ENCODE peak calls at places on chromosome 2, in ten cellular contexts. O is pancreas, U is body of pancreas, P is AG10803, L is ovary, E is NB4, G is SK-N-SH, N is fibroblast of mammary gland, S is cardiac fibroblast, B is mammary epithelial cell. T is an unnamed sample.

GRCh38 chr2:19787134-19787533 is 114.6 kb downstream of the TTC32 start:
- DNase-seq in O (no peak), U (no peak), P (no peak), L (no peak), E (no peak), G (no peak), N (no peak), S (no peak), B (no peak), T (no peak)

GRCh38 chr2:76268928-76269327 is 558.2 kb upstream of the GCFC2 start:
- DNase-seq in O (peak; percentile 54), U (peak; percentile 52), P (no peak), L (no peak), E (no peak), G (peak; percentile 25), N (peak; percentile 14), S (peak; percentile 3), B (no peak), T (peak; percentile 21)

GRCh38 chr2:72916743-72917137 is 579 bp upstream of the EMX1 start:
- DNase-seq in O (no peak), U (no peak), P (no peak), L (no peak), E (no peak), G (peak; percentile 46), N (no peak), S (no peak), B (no peak), T (no peak)

GRCh38 chr2:171344182-171344581 is 89.6 kb downstream of the METTL8 start:
- DNase-seq in O (no peak), U (no peak), P (no peak), L (no peak), E (no peak), G (no peak), N (no peak), S (no peak), B (no peak), T (no peak)

GRCh38 chr2:205885492-205886099 is 200.4 kb downstream of the INO80D start:
- DNase-seq in O (peak; percentile 91), U (peak; percentile 88), P (peak; percentile 76), L (peak; percentile 95), E (peak; percentile 80), G (peak; percentile 50), N (peak; percentile 78), S (peak; percentile 80), B (peak; percentile 65), T (peak; percentile 84)

GRCh38 chr2:138497294-138497693 is 4.3 kb upstream of the SPOPL start:
- DNase-seq in O (no peak), U (no peak), P (no peak), L (no peak), E (no peak), G (no peak), N (no peak), S (no peak), B (no peak), T (no peak)

GRCh38 chr2:21044694-21045371 is 960 bp upstream of the APOB start:
- DNase-seq in O (no peak), U (no peak), P (no peak), L (no peak), E (peak; percentile 8), G (no peak), N (no peak), S (no peak), B (no peak), T (no peak)

GRCh38 chr2:133755515-133756311 is 187.4 kb upstream of the NCKAP5 start:
- DNase-seq in O (no peak), U (no peak), P (peak; percentile 97), L (no peak), E (no peak), G (no peak), N (peak; percentile 38), S (peak; percentile 98), B (no peak), T (peak; percentile 95)

GRCh38 chr2:218814540-218815243 is 16.9 kb downstream of the PRKAG3 start:
- DNase-seq in O (no peak), U (no peak), P (no peak), L (no peak), E (no peak), G (no peak), N (no peak), S (no peak), B (no peak), T (no peak)

GRCh38 chr2:10792660-10793400 is 19.8 kb downstream of the PDIA6 start:
- DNase-seq in O (no peak), U (no peak), P (no peak), L (no peak), E (no peak), G (no peak), N (no peak), S (no peak), B (no peak), T (no peak)
- TF ChIP-seq CTCF in O (no peak), U (no peak), P (no peak), L (no peak), E (no peak), G (peak; percentile 27), N (no peak), S (no peak), B (no peak), T (no peak)

DNA sequence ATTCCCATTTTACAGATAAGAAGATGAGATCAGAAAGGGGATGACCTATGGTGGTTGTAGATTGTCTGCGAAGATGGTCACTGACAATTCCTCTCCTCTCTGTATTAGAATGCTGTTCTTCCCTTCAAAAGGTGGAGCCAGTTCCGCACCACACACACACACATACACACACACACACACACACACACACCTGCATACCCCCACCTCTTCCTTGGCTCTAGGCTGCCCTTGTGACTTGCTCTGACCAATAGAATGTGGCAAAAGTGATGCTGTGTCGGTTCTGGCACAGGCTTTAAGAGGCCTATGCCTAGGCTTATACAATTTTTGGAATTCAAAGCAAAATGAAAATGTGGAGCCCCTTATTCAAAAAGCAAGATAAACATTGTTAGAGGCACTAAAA is 88.0 kb downstream of the ZFP36L2 start:
- DNase-seq in O (no peak), U (no peak), P (no peak), L (peak; percentile 8), E (no peak), G (no peak), N (no peak), S (no peak), B (no peak), T (no peak)
- H3K4me3 ChIP-seq in O (no peak overlapping the region), U (no peak overlapping the region), P (no peak overlapping the region), L (no peak overlapping the region), E (no peak overlapping the region), G (no peak overlapping the region), N (no peak overlapping the region), S (no peak overlapping the region), B (no peak overlapping the region), T (no peak overlapping the region)

DNA sequence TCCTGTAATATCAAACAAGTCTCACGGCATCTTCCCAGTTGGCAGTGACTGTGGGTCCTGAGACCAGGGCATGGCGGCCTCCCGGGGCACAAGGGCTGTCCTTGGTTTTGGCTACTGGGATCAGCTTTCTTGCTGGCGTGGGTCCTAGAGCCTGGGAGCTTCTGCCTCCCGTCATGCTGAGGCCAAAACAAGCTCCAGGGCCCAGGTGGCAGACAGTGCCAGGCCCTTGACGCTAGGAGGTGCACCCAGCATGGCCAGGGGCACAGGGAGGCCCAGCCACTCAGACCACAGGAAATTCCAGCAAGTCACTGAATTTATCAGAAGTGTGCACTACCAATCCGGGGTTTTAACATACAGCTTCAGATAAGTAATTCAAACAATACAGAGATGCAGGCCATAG is 184.7 kb downstream of the EIPR1 start:
- DNase-seq in O (no peak), U (no peak), P (no peak), L (no peak), E (no peak), G (peak; percentile 67), N (no peak), S (peak; percentile 32), B (no peak), T (peak; percentile 27)
- TF ChIP-seq CTCF in O (no peak), U (no peak), P (no peak), L (no peak), E (no peak), G (no peak), N (no peak), S (no peak), B (no peak), T (no peak)

GRCh38 chr2:104872034-104872865 is 18.3 kb downstream of the POU3F3 start:
- DNase-seq in O (no peak), U (no peak), P (no peak), L (no peak), E (no peak), G (no peak), N (no peak), S (no peak), B (no peak), T (no peak)
- H3K4me3 ChIP-seq in O (peak overlapping the region; percentile 52), U (no peak overlapping the region), P (no peak overlapping the region), L (no peak overlapping the region), E (no peak overlapping the region), G (peak overlapping the region; percentile 64), N (peak overlapping the region; percentile 3), S (no peak overlapping the region), B (no peak overlapping the region), T (no peak overlapping the region)

GRCh38 chr2:11592671-11593574 is 59.1 kb downstream of the GREB1 start:
- DNase-seq in O (no peak), U (no peak), P (no peak), L (peak; percentile 47), E (no peak), G (no peak), N (no peak), S (no peak), B (no peak), T (no peak)

GRCh38 chr2:11596801-11597200 is 63.0 kb downstream of the GREB1 start:
- DNase-seq in O (no peak), U (no peak), P (no peak), L (peak; percentile 35), E (no peak), G (no peak), N (no peak), S (no peak), B (no peak), T (no peak)

GRCh38 chr2:11602563-11603182 is 67.3 kb downstream of the NTSR2 start:
- DNase-seq in O (no peak), U (no peak), P (no peak), L (no peak), E (no peak), G (no peak), N (no peak), S (no peak), B (no peak), T (no peak)

GRCh38 chr2:11597538-11598225 is 63.8 kb downstream of the GREB1 start:
- DNase-seq in O (no peak), U (no peak), P (no peak), L (peak; percentile 28), E (no peak), G (no peak), N (no peak), S (no peak), B (no peak), T (no peak)

DNA sequence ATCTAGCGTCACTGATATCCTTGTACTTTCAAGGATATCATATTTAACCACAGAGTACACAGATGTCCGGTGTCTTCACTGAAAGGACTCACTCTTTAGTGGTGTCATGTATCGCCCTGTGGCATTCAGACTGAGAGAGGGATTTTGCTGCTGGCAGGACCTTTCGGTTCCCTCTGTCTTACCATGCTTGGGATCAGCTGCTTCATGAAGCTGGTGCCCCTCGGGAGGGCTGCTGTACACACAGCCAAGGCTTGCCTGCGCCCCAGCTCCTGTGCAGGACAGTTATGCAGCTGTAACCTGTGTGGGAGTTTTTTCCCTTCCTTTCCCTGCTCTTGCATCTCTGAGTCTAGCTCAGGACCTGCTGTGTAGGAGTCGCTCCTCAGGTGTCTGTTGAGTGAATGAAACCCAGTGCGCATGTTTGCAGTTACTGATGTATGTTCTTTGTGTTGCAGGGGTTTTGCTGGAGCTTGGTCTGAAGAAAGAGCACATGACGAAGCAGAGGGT is 64.4 kb downstream of the GREB1 start:
- DNase-seq in O (no peak), U (no peak), P (no peak), L (no peak), E (peak; percentile 17), G (no peak), N (no peak), S (no peak), B (no peak), T (no peak)
- TF ChIP-seq CTCF in O (no peak), U (no peak), P (no peak), L (no peak), E (no peak), G (no peak), N (no peak), S (no peak), B (no peak), T (no peak)